ENCODE peak calls at places on chromosomes 6 and 20, in four cellular contexts. N is psoas muscle, Y is cardiac fibroblast, C is Peyer's patch. Z is an unnamed sample.

GRCh38 chr6:106886922-106887797 is 87.4 kb downstream of the CD24 start:
- DNase-seq in N (no peak), Y (no peak), C (no peak), Z (no peak)

GRCh38 chr6:154653385-154653784 is 79.8 kb upstream of the SCAF8 start:
- DNase-seq in Y (no peak), C (no peak), N (no peak), Z (no peak)

GRCh38 chr6:79601020-79601609 is 30.0 kb upstream of the SH3BGRL2 start:
- DNase-seq in C (no peak), N (no peak), Y (peak), Z (no peak)

GRCh38 chr6:146767632-146768031 is 168.9 kb downstream of the ADGB start:
- DNase-seq in C (no peak), Y (no peak), N (no peak), Z (no peak)

GRCh38 chr6:73606428-73606827 is 47.4 kb downstream of the SLC17A5 start:
- DNase-seq in Y (no peak), C (no peak), N (no peak), Z (no peak)

GRCh38 chr20:52490715-52491430 is 299.3 kb upstream of the ZFP64 start:
- DNase-seq in Y (peak), N (no peak), C (no peak), Z (no peak)

GRCh38 chr6:151009576-151009975 is 144.1 kb downstream of the MTHFD1L start:
- DNase-seq in C (no peak), N (no peak), Y (no peak), Z (no peak)

GRCh38 chr20:64188071-64188470 is 23.8 kb downstream of the MYT1 start:
- DNase-seq in Y (no peak), N (no peak), C (no peak), Z (peak)

GRCh38 chr20:40632346-40632976 is 56.6 kb downstream of the MAFB start:
- DNase-seq in C (no peak), N (no peak), Y (no peak), Z (no peak)

GRCh38 chr6:83958250-83958685 is 75.3 kb upstream of the MRAP2 start:
- DNase-seq in C (no peak), Y (no peak), N (no peak), Z (no peak)

GRCh38 chr6:90068835-90069478 is 174.7 kb downstream of the GJA10 start:
- DNase-seq in Y (peak), C (no peak), N (no peak), Z (no peak)

GRCh38 chr20:3084986-3085360 is 449 bp upstream of the AVP start:
- DNase-seq in Y (no peak), N (no peak), C (no peak), Z (no peak)

GRCh38 chr6:152226119-152226518 is 411.0 kb downstream of the SYNE1 start:
- DNase-seq in N (no peak), Y (no peak), C (no peak), Z (no peak)

GRCh38 chr6:52407467-52407866 is 12.7 kb upstream of the EFHC1 start:
- DNase-seq in N (no peak), C (no peak), Y (peak), Z (no peak)

GRCh38 chr20:37442986-37443385 is 78.1 kb upstream of the NNAT start:
- DNase-seq in Y (no peak), C (no peak), N (no peak), Z (no peak)

GRCh38 chr6:97422171-97422570 is 139.2 kb upstream of the MMS22L start:
- DNase-seq in N (no peak), C (no peak), Y (no peak), Z (no peak)

DNA sequence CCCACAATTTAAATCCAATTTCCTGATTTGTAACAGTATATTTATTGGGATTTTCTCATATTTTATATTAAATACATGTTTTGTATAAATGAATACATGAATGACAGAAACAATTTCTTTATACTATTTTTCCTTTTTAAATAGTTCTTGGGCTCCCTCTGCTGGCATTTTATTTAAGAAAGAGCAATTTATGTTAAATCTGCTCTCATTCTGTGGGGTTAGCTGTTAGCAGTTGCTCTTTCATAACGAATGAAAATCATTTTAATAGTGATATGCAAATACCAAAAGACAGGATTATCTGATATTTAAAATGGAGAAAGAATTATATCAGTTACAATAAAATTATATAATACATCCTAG is 118.3 kb downstream of the RALGAPA2 start:
- DNase-seq in C (no peak), N (no peak), Y (peak), Z (no peak)
- TF ChIP-seq CTCF in C (peak), N (no peak), Y (peak), Z (no peak)

GRCh38 chr6:13444604-13445003 is 42.8 kb downstream of the GFOD1 start:
- DNase-seq in C (no peak), Y (no peak), N (no peak), Z (no peak)

GRCh38 chr6:13447949-13448724 is 39.3 kb downstream of the GFOD1 start:
- DNase-seq in N (no peak), C (peak), Y (no peak), Z (no peak)

GRCh38 chr6:13445744-13446115 is 41.7 kb downstream of the GFOD1 start:
- DNase-seq in Y (no peak), N (no peak), C (no peak), Z (no peak)

GRCh38 chr6:13446371-13446770 is 41.0 kb downstream of the GFOD1 start:
- DNase-seq in Y (no peak), C (no peak), N (no peak), Z (no peak)

GRCh38 chr6:13445005-13445743 is 42.2 kb downstream of the GFOD1 start:
- DNase-seq in Y (peak), C (peak), N (peak), Z (peak)
- TF ChIP-seq CTCF in Y (no peak), C (no peak), N (no peak), Z (no peak)

GRCh38 chr6:113488812-113489685 is 368.1 kb upstream of the MARCKS start:
- DNase-seq in Y (no peak), N (no peak), C (no peak), Z (no peak)

GRCh38 chr6:113486172-113486571 is 371.0 kb upstream of the MARCKS start:
- DNase-seq in C (no peak), Y (no peak), N (no peak), Z (no peak)

GRCh38 chr6:113490356-113490755 is 366.8 kb upstream of the MARCKS start:
- DNase-seq in Y (no peak), C (no peak), N (no peak), Z (no peak)

GRCh38 chr6:113489946-113490345 is 367.2 kb upstream of the MARCKS start:
- DNase-seq in Y (no peak), N (no peak), C (no peak), Z (no peak)

GRCh38 chr6:113488061-113488460 is 369.1 kb upstream of the MARCKS start:
- DNase-seq in C (no peak), N (no peak), Y (peak), Z (no peak)
- TF ChIP-seq CTCF in C (no peak), N (no peak), Y (peak), Z (no peak)

GRCh38 chr6:57190140-57190539 is 18.0 kb downstream of the BAG2 start:
- DNase-seq in N (no peak), Y (peak), C (no peak), Z (no peak)
- TF ChIP-seq CTCF in N (peak), Y (peak), C (peak), Z (no peak)

DNA sequence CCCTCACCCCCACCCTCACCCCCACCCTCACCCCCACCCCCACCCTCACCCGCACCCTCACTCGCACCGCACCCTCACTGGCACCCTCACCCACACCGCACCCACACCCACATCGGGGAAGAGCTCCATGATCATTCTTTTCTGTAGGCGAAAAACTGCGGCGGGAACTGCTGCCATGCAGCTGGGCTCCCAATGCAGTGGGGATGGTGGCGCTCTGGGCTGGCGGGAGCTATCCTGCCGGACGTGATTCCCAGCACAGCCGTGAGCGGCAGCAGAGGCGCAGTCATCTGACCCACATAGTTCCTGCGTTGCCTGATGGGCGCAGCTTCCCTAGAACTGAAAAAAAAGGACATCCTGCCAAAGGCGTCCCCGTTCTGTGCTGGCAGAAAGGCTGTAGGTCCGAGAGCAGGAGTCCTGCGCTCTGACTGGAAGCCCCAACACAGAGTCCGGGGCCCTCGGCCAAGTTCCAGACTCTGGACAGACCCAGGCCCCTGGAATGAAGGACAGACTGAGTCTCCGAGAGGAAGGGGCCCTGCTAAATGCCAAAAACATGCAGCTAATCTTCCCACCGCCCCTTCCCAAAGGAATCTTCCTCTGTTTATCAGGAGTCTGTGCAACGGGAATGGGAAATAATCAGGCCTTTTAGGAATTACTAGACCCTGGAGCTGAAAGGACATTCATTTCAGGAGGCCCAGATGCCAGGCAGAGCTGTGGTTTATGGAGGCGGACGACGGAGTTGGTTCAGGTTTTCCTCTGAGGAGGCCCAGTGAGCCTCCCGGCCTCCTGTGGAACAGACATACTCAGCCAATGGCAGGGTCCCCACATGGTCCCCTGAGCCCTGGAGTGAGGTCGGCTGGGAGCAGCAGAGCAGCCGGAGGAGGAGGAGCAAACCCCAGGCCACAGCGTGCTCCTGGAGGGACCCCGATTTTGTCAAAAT is 14.1 kb upstream of the TCFL5 start:
- DNase-seq in C (no peak), Y (peak), N (peak), Z (peak)
- TF ChIP-seq CTCF in C (peak), Y (peak), N (peak), Z (no peak)

Z was measured in glutamatergic neuron.